ENCODE peak calls at places on chromosomes 4 and X, in ten cellular contexts. O is central memory CD8-positive, alpha-beta T cell; Q is Caco-2; D is CD8-positive, alpha-beta memory T cell; W is GM20000; I is B cell; G is dermis microvascular lymphatic vessel endothelial cell; H is Calu3; Z is uterus; U is heart left ventricle. S is an unnamed sample.
A peak's percentile ranks its signal among the peaks of the same experiment; 100 is the strongest.

GRCh38 chr4:87230806-87231205 is 10.4 kb upstream of the KLHL8 start:
- DNase-seq in O (no peak), Q (no peak), D (no peak), W (no peak), I (no peak), G (no peak), H (no peak), Z (no peak), U (no peak), S (no peak)

GRCh38 chrX:34300871-34301270 is 168.8 kb upstream of the FAM47A start:
- DNase-seq in O (no peak), Q (peak; percentile 38), D (no peak), W (peak; percentile 1), I (peak; percentile 18), G (peak; percentile 43), H (peak; percentile 44), Z (no peak), U (no peak), S (peak; percentile 43)

GRCh38 chr4:132572210-132572609 is 576.9 kb upstream of the PCDH10 start:
- DNase-seq in O (no peak), Q (no peak), D (no peak), W (no peak), I (no peak), G (no peak), H (no peak), Z (no peak), U (no peak), S (no peak)

GRCh38 chrX:50813843-50814661 is at the start of gene SHROOM4:
- DNase-seq in O (no peak), Q (no peak), D (no peak), W (no peak), I (no peak), G (no peak), H (peak; percentile 51), Z (peak; percentile 40), U (peak; percentile 68), S (no peak)

GRCh38 chr4:4764506-4764905 is 95.0 kb upstream of the MSX1 start:
- DNase-seq in O (no peak), Q (no peak), D (no peak), W (no peak), I (no peak), G (no peak), H (no peak), Z (no peak), U (no peak), S (no peak)

GRCh38 chrX:54891573-54891972 is 29.1 kb upstream of the TRO start:
- DNase-seq in O (no peak), Q (peak; percentile 29), D (no peak), W (peak; percentile 23), I (peak; percentile 39), G (peak; percentile 25), H (peak; percentile 21), Z (no peak), U (no peak), S (peak; percentile 32)

GRCh38 chr4:40059362-40059761 is 2.7 kb downstream of the N4BP2 start:
- DNase-seq in O (no peak), Q (no peak), D (no peak), W (no peak), I (no peak), G (no peak), H (no peak), Z (no peak), U (no peak), S (no peak)

GRCh38 chr4:17068885-17069284 is 170.4 kb upstream of the LDB2 start:
- DNase-seq in O (no peak), Q (no peak), D (no peak), W (no peak), I (no peak), G (no peak), H (no peak), Z (peak; percentile 33), U (no peak), S (no peak)

GRCh38 chrX:26470946-26471345 is 255.0 kb downstream of the MAGEB5 start:
- DNase-seq in O (no peak), Q (no peak), D (no peak), W (no peak), I (no peak), G (no peak), H (no peak), Z (no peak), U (no peak), S (no peak)

GRCh38 chr4:68175562-68176155 is 46.0 kb upstream of the TMPRSS11F start:
- DNase-seq in O (no peak), Q (peak; percentile 68), D (no peak), W (peak; percentile 59), I (peak; percentile 54), G (peak; percentile 28), H (peak; percentile 53), Z (no peak), U (no peak), S (peak; percentile 62)

GRCh38 chr4:175823015-175823741 is 11.1 kb upstream of the GPM6A start:
- DNase-seq in O (no peak), Q (no peak), D (no peak), W (peak; percentile 27), I (no peak), G (no peak), H (no peak), Z (no peak), U (no peak), S (peak; percentile 42)

GRCh38 chrX:86237482-86237881 is 89.2 kb downstream of the DACH2 start:
- DNase-seq in O (no peak), Q (no peak), D (no peak), W (no peak), I (no peak), G (no peak), H (no peak), Z (no peak), U (no peak), S (no peak)

GRCh38 chr4:15702941-15703403 is at the start of gene BST1:
- DNase-seq in O (peak; percentile 29), Q (no peak), D (peak; percentile 28), W (peak; percentile 64), I (peak; percentile 77), G (no peak), H (peak; percentile 28), Z (peak; percentile 53), U (peak; percentile 78), S (peak; percentile 26)

GRCh38 chrX:120260369-120260768 is 9.8 kb downstream of the ZBTB33 start:
- DNase-seq in O (no peak), Q (no peak), D (no peak), W (no peak), I (no peak), G (no peak), H (no peak), Z (no peak), U (no peak), S (no peak)

GRCh38 chr4:93147524-93148212 is 680.9 kb upstream of the ATOH1 start:
- DNase-seq in O (no peak), Q (no peak), D (no peak), W (no peak), I (no peak), G (no peak), H (no peak), Z (no peak), U (no peak), S (no peak)